ENCODE peak calls at places on chromosomes 7 and 10, in eight cellular contexts. C is WERI-Rb-1, P is sigmoid colon, U is cardiac muscle cell, K is tibial artery, I is mammary epithelial cell, B is IMR-90, W is PC-3. S is an unnamed sample.

GRCh38 chr7:18420758-18421157 is 74.8 kb upstream of the HDAC9 start:
- DNase-seq in I (peak; percentile 76), B (peak; percentile 46), W (no peak), P (no peak), C (peak; percentile 12), U (no peak), K (no peak), S (no peak)

GRCh38 chr7:158979023-158979529 is 122.7 kb downstream of the DYNC2I1 start:
- DNase-seq in K (no peak), U (no peak), I (no peak), C (no peak), W (no peak), B (no peak), P (no peak), S (no peak)

GRCh38 chr10:112811741-112812551 is 138.1 kb upstream of the TCF7L2 start:
- DNase-seq in I (peak; percentile 93), K (peak; percentile 42), W (peak; percentile 96), C (no peak), U (no peak), P (no peak), B (peak; percentile 94), S (peak; percentile 93)

GRCh38 chr10:129096340-129096984 is 370.6 kb upstream of the MGMT start:
- DNase-seq in U (no peak), B (peak; percentile 80), K (peak; percentile 72), P (peak; percentile 77), I (no peak), W (peak; percentile 1), C (no peak), S (no peak)

GRCh38 chr10:30784896-30785605 is 155.5 kb upstream of the LYZL2 start:
- DNase-seq in C (peak; percentile 78), W (no peak), U (peak; percentile 95), B (peak; percentile 69), K (peak; percentile 84), I (no peak), P (peak; percentile 94), S (no peak)

GRCh38 chr7:84412161-84412969 is 217.8 kb upstream of the SEMA3A start:
- DNase-seq in U (no peak), W (peak; percentile 96), I (peak; percentile 88), B (peak; percentile 99), C (no peak), K (no peak), P (no peak), S (peak; percentile 93)

GRCh38 chr10:118204292-118204943 is 137.7 kb downstream of the FAM204A start:
- DNase-seq in P (no peak), I (no peak), K (no peak), C (no peak), B (no peak), W (no peak), U (no peak), S (no peak)

GRCh38 chr7:131279044-131279443 is 48.6 kb upstream of the MKLN1 start:
- DNase-seq in W (no peak), P (no peak), C (no peak), U (no peak), I (no peak), K (no peak), B (no peak), S (no peak)

GRCh38 chr10:124686707-124687376 is 57.3 kb downstream of the FAM53B start:
- DNase-seq in K (peak; percentile 59), P (peak; percentile 81), W (no peak), U (no peak), I (no peak), B (no peak), C (no peak), S (no peak)

GRCh38 chr7:108311446-108312168 is 144.6 kb downstream of the NRCAM start:
- DNase-seq in K (no peak), U (no peak), C (no peak), B (no peak), I (peak; percentile 95), P (no peak), W (no peak), S (peak; percentile 69)

GRCh38 chr10:18610517-18610916 is 40.9 kb downstream of the NSUN6 start:
- DNase-seq in P (no peak), C (no peak), I (peak; percentile 66), K (no peak), U (no peak), B (peak; percentile 87), W (peak; percentile 87), S (peak; percentile 86)

GRCh38 chr10:47402681-47403301 is 18.7 kb upstream of the ZNF488 start:
- DNase-seq in K (peak; percentile 41), W (peak; percentile 86), U (peak; percentile 16), I (peak; percentile 50), P (peak; percentile 82), B (peak; percentile 88), C (peak; percentile 29), S (peak; percentile 65)

GRCh38 chr7:2066251-2066919 is 166.4 kb downstream of the MAD1L1 start:
- DNase-seq in P (no peak), K (no peak), C (no peak), U (no peak), B (no peak), I (no peak), W (no peak), S (no peak)

GRCh38 chr7:140000666-140001268 is 62.0 kb downstream of the PARP12 start:
- DNase-seq in I (no peak), W (no peak), C (no peak), B (no peak), K (no peak), U (no peak), P (no peak), S (no peak)

GRCh38 chr7:29044529-29044928 is 86.4 kb upstream of the TRIL start:
- DNase-seq in K (no peak), B (no peak), U (no peak), I (no peak), C (no peak), W (no peak), P (no peak), S (no peak)

GRCh38 chr10:49512121-49512809 is 26.7 kb downstream of the ERCC6 start:
- DNase-seq in C (peak; percentile 6), U (peak; percentile 47), P (no peak), B (peak; percentile 43), I (peak; percentile 7), W (peak; percentile 72), K (no peak), S (no peak)

GRCh38 chr10:99399664-99400063 is 30.8 kb downstream of the GOT1 start:
- DNase-seq in W (no peak), C (no peak), P (no peak), B (no peak), K (no peak), U (no peak), I (no peak), S (no peak)
- H3K36me3 ChIP-seq in W (peaks cover 21% of the 10 kb centered on the region), C (peaks cover 70% of the 10 kb centered on the region), P (peaks cover 10% of the 10 kb centered on the region), B (peaks cover 22% of the 10 kb centered on the region), K (peaks cover 43% of the 10 kb centered on the region), U (peaks cover 57% of the 10 kb centered on the region), I (peaks cover 28% of the 10 kb centered on the region), S (no peaks in the 10 kb centered on the region)

GRCh38 chr7:36475011-36475342 is 85.3 kb downstream of the ANLN start:
- DNase-seq in B (no peak), C (no peak), W (no peak), U (no peak), P (no peak), K (no peak), I (no peak), S (no peak)

GRCh38 chr7:36474283-36475010 is 84.8 kb downstream of the ANLN start:
- DNase-seq in B (peak; percentile 41), P (no peak), C (no peak), I (no peak), U (no peak), W (peak; percentile 48), K (no peak), S (no peak)

GRCh38 chr7:36475371-36475770 is 85.7 kb downstream of the ANLN start:
- DNase-seq in I (no peak), B (no peak), U (no peak), W (no peak), K (no peak), C (no peak), P (no peak), S (no peak)

GRCh38 chr7:36472141-36472729 is 82.6 kb downstream of the ANLN start:
- DNase-seq in I (no peak), K (no peak), B (no peak), C (no peak), W (no peak), U (no peak), P (no peak), S (no peak)

GRCh38 chr7:36473454-36474282 is 84.0 kb downstream of the ANLN start:
- DNase-seq in K (no peak), B (no peak), U (peak; percentile 72), I (peak; percentile 93), C (peak; percentile 67), P (no peak), W (peak; percentile 58), S (no peak)
- TF ChIP-seq CTCF in K (no peak), B (peak; percentile 42), U (peak; percentile 66), I (peak; percentile 52), C (peak; percentile 70), P (no peak), W (peak; percentile 75), S (peak; percentile 51)

GRCh38 chr7:69963388-69963787 is 365.1 kb downstream of the AUTS2 start:
- DNase-seq in C (no peak), W (no peak), I (no peak), B (no peak), U (no peak), K (no peak), P (no peak), S (no peak)
- H3K4me3 ChIP-seq in C (no peak overlapping the region), W (no peak overlapping the region), I (no peak overlapping the region), B (no peak overlapping the region), U (no peak overlapping the region), K (no peak overlapping the region), P (no peak overlapping the region), S (no peak overlapping the region)

DNA sequence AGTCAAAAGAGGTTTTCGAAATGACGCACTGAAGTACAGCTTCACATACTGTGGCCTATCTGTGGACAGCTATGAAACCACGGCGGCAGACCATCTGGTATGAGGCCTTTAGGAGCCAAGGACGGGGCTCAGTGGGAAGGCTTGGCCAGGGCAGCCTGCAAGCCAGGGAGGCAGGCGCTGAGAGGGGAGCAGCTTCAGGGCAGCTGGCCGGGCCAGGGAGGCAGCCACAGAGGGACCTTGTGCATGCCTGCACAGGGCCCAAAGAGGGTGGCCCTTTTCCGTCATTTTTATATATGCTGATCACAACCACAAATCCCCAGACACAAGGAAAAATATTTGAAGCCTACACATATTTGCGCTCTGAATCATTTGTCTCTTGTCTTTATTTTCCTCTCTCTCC is 13.5 kb downstream of the CALD1 start:
- DNase-seq in W (no peak), C (no peak), K (peak; percentile 45), I (no peak), U (no peak), P (no peak), B (peak; percentile 63), S (no peak)
- H3K36me3 ChIP-seq in W (no peaks in the 10 kb centered on the region), C (no peaks in the 10 kb centered on the region), K (no peaks in the 10 kb centered on the region), I (peaks cover 8% of the 10 kb centered on the region), U (no peaks in the 10 kb centered on the region), P (no peaks in the 10 kb centered on the region), B (peaks cover 20% of the 10 kb centered on the region), S (no peaks in the 10 kb centered on the region)